ENCODE peak calls at places on chromosome 5, in five cellular contexts. A, L, B, Q and N are unnamed samples.

GRCh38 chr5:167504276-167504675 is 787.2 kb upstream of the WWC1 start:
- DNase-seq in A (no peak), L (no peak), B (no peak), Q (no peak), N (no peak)

GRCh38 chr5:179376701-179377420 is 31.6 kb upstream of the ADAMTS2 start:
- DNase-seq in A (no peak), L (no peak), B (no peak), Q (no peak), N (no peak)

GRCh38 chr5:179908528-179908927 is 831 bp upstream of the TBC1D9B start:
- DNase-seq in A (no peak), L (peak), B (peak), Q (no peak), N (no peak)

GRCh38 chr5:7464182-7464581 is 68.2 kb downstream of the ADCY2 start:
- DNase-seq in A (no peak), L (no peak), B (no peak), Q (no peak), N (no peak)

GRCh38 chr5:56064984-56065383 is 70.2 kb upstream of the IL6ST start:
- DNase-seq in A (no peak), L (no peak), B (no peak), Q (no peak), N (no peak)

GRCh38 chr5:42168091-42168670 is 243.1 kb downstream of the FBXO4 start:
- DNase-seq in A (no peak), L (no peak), B (no peak), Q (no peak), N (no peak)

GRCh38 chr5:81164466-81164865 is 68.7 kb upstream of the CKMT2 start:
- DNase-seq in A (no peak), L (no peak), B (no peak), Q (no peak), N (no peak)

GRCh38 chr5:135241536-135241935 is 157.5 kb downstream of the MACROH2A1 start:
- DNase-seq in A (no peak), L (no peak), B (no peak), Q (no peak), N (no peak)

GRCh38 chr5:132873119-132873929 is at the start of gene LEAP2:
- DNase-seq in A (no peak), L (no peak), B (no peak), Q (no peak), N (no peak)

GRCh38 chr5:1510631-1511030 is 13.1 kb downstream of the LPCAT1 start:
- DNase-seq in A (no peak), L (no peak), B (no peak), Q (no peak), N (no peak)